ENCODE peak calls at places on chromosomes 7 and 10, in six cellular contexts. W is endodermal cell, M is neural progenitor cell, Q is pancreas, N is PC-3, E is A549. G is an unnamed sample.

GRCh38 chr10:95208702-95209391 is 14.8 kb downstream of the ACSM6 start:
- DNase-seq in W (peak), M (no peak), Q (no peak), N (peak), E (peak), G (no peak)

GRCh38 chr7:124552217-124552616 is 213.4 kb downstream of the GPR37 start:
- DNase-seq in W (no peak), M (no peak), Q (no peak), N (peak), E (no peak), G (no peak)

GRCh38 chr10:130800281-130800680 is 511.2 kb downstream of the TCERG1L start:
- DNase-seq in W (no peak), M (no peak), Q (no peak), N (no peak), E (no peak), G (no peak)

GRCh38 chr7:88268858-88269257 is 37.8 kb downstream of the STEAP4 start:
- DNase-seq in W (no peak), M (no peak), Q (no peak), N (no peak), E (no peak), G (no peak)

GRCh38 chr10:124683816-124684215 is 60.4 kb downstream of the FAM53B start:
- DNase-seq in W (no peak), M (no peak), Q (peak), N (no peak), E (no peak), G (no peak)

GRCh38 chr10:130026670-130027456 is 62.8 kb upstream of the EBF3 start:
- DNase-seq in W (no peak), M (no peak), Q (no peak), N (no peak), E (no peak), G (no peak)

GRCh38 chr7:77985232-77985973 is 186.8 kb downstream of the PHTF2 start:
- DNase-seq in W (no peak), M (no peak), Q (no peak), N (no peak), E (no peak), G (no peak)

GRCh38 chr7:455110-455928 is 64.3 kb downstream of the PDGFA start:
- DNase-seq in W (no peak), M (no peak), Q (peak), N (no peak), E (no peak), G (no peak)

GRCh38 chr7:120639884-120640283 is 218.1 kb downstream of the TSPAN12 start:
- DNase-seq in W (no peak), M (no peak), Q (no peak), N (no peak), E (no peak), G (no peak)

GRCh38 chr7:4269746-4270145 is 412.3 kb upstream of the FOXK1 start:
- DNase-seq in W (no peak), M (no peak), Q (no peak), N (no peak), E (no peak), G (no peak)

GRCh38 chr7:93044147-93044810 is 73.5 kb downstream of the SAMD9 start:
- DNase-seq in W (peak), M (peak), Q (no peak), N (peak), E (no peak), G (no peak)

GRCh38 chr7:151428393-151429231 is 11.3 kb downstream of the CRYGN start:
- DNase-seq in W (peak), M (peak), Q (no peak), N (no peak), E (no peak), G (no peak)

GRCh38 chr10:101749033-101749432 is 26.9 kb downstream of the FGF8 start:
- DNase-seq in W (peak), M (peak), Q (no peak), N (no peak), E (no peak), G (no peak)

GRCh38 chr7:78438433-78438832 is 639.9 kb downstream of the PHTF2 start:
- DNase-seq in W (no peak), M (no peak), Q (no peak), N (no peak), E (no peak), G (no peak)

GRCh38 chr7:74514131-74514591 is 60.5 kb downstream of the GTF2IRD1 start:
- DNase-seq in W (no peak), M (no peak), Q (no peak), N (no peak), E (no peak), G (no peak)

GRCh38 chr7:70044525-70044924 is 446.2 kb downstream of the AUTS2 start:
- DNase-seq in W (no peak), M (no peak), Q (no peak), N (no peak), E (no peak), G (no peak)

GRCh38 chr10:127945335-127945734 is 38.4 kb downstream of the PTPRE start:
- DNase-seq in W (no peak), M (no peak), Q (no peak), N (peak), E (no peak), G (peak)

GRCh38 chr10:12388671-12389070 is 39.3 kb downstream of the CAMK1D start:
- DNase-seq in W (no peak), M (no peak), Q (no peak), N (no peak), E (no peak), G (no peak)

GRCh38 chr10:3548096-3548495 is 236.9 kb downstream of the KLF6 start:
- DNase-seq in W (no peak), M (no peak), Q (no peak), N (no peak), E (no peak), G (no peak)

GRCh38 chr7:111388912-111389311 is 173.4 kb downstream of the IMMP2L start:
- DNase-seq in W (no peak), M (no peak), Q (no peak), N (no peak), E (no peak), G (no peak)

GRCh38 chr10:78149193-78149592 is 115.5 kb downstream of the RPS24 start:
- DNase-seq in W (no peak), M (no peak), Q (no peak), N (no peak), E (no peak), G (no peak)

DNA sequence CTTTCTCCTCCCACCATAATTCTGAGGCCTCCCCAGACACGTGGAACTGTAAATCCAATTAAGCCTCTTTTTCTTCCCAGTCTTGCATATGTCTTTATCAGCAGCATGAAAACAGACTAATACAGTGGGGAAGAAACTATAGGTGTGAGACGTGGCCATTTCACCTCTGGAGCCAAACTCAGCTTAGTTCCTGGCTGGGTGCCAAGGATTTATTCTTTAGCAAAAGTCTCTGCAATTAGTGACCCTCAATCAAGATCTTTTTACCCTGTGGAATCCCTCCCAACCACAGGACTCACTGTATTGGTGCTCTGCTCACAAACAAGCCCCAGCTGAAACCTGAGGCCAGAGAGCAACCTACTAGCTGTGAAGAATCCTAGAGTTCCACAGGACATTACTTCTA is 28.1 kb upstream of the SFTPD start:
- DNase-seq in W (no peak), M (no peak), Q (no peak), N (no peak), E (no peak), G (no peak)
- H3K4me3 ChIP-seq in W (peak), M (no peak), Q (no peak), N (no peak), E (no peak), G (no peak)

DNA sequence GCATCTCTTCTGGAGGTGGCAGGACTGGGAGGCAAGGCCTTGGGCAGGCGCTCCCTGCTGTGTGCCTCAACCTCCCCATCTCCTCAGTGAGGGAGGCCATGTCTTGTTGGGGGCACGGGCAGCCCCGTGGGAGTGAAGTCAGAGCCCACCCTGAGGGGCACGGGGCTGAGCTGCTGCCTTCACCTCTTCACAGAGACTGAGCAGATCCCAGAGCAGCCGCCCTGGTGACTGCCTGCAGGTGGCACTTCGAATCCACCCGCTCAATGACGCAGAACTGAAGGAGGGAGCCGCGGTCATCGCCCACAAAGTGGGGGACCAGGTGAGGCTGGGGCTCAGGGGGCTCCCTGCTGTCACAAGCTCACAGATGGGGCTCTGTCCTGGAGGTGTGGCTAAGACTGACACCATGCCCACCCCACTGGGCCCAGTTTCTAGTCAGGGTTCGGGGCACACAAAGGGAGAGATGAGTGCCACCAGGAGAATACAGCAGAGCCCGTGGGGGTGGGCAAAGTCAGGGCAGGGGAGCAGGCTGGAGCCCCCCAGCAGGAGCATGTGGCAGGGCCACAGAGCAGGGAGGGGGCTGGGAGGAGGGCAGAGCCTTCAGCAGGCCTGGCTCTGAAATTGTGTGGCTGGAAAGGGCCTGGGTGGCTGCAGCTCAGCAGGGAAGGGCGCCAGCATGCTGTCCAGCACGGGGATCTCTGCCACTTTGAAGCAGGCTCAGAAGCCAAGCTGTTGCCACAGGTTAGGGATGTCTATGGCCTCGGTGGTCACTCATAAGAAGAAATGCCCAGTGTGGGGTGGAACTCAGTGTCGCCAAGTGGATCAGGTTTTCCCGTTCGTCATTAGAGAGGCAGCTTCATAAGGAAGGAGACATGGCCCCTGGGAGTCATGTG is 18.8 kb upstream of the CHST12 start:
- DNase-seq in W (peak), M (peak), Q (no peak), N (no peak), E (no peak), G (no peak)
- TF ChIP-seq CTCF in W (peak), M (peak), Q (no peak), N (no peak), E (no peak), G (no peak)

GRCh38 chr10:107859065-107859464 is 694.6 kb upstream of the SORCS1 start:
- DNase-seq in W (no peak), M (no peak), Q (no peak), N (no peak), E (no peak), G (no peak)
- H3K4me3 ChIP-seq in W (no peak), M (no peak), Q (no peak), N (no peak), E (no peak), G (no peak)

GRCh38 chr7:29102554-29103151 is 43.7 kb downstream of the CPVL start:
- DNase-seq in W (peak), M (peak), Q (no peak), N (peak), E (peak), G (peak)
- TF ChIP-seq CTCF in W (peak), M (peak), Q (peak), N (peak), E (peak), G (peak)

GRCh38 chr7:137774793-137775201 is 72.0 kb downstream of the DGKI start:
- DNase-seq in W (no peak), M (no peak), Q (no peak), N (peak), E (no peak), G (no peak)
- H3K4me3 ChIP-seq in W (no peak), M (no peak), Q (no peak), N (no peak), E (no peak), G (no peak)

GRCh38 chr10:132584081-132584480 is 46.5 kb downstream of the INPP5A start:
- DNase-seq in W (no peak), M (no peak), Q (no peak), N (no peak), E (no peak), G (no peak)

GRCh38 chr10:132580617-132581016 is 43.0 kb downstream of the INPP5A start:
- DNase-seq in W (no peak), M (no peak), Q (no peak), N (no peak), E (no peak), G (no peak)

GRCh38 chr10:132585732-132586722 is 48.4 kb downstream of the INPP5A start:
- DNase-seq in W (no peak), M (no peak), Q (no peak), N (no peak), E (no peak), G (no peak)

GRCh38 chr10:132580157-132580556 is 42.6 kb downstream of the INPP5A start:
- DNase-seq in W (no peak), M (no peak), Q (no peak), N (no peak), E (no peak), G (no peak)

GRCh38 chr10:132582795-132583194 is 45.2 kb downstream of the INPP5A start:
- DNase-seq in W (no peak), M (no peak), Q (no peak), N (no peak), E (no peak), G (no peak)
- TF ChIP-seq CTCF in W (no peak), M (no peak), Q (no peak), N (no peak), E (no peak), G (no peak)

GRCh38 chr7:95508780-95509179 is 23.0 kb downstream of the ASB4 start:
- DNase-seq in W (no peak), M (no peak), Q (no peak), N (no peak), E (no peak), G (no peak)

GRCh38 chr7:95509199-95509598 is 23.5 kb downstream of the ASB4 start:
- DNase-seq in W (peak), M (peak), Q (no peak), N (no peak), E (no peak), G (peak)

GRCh38 chr7:95517458-95517857 is 31.7 kb downstream of the ASB4 start:
- DNase-seq in W (no peak), M (no peak), Q (no peak), N (no peak), E (no peak), G (no peak)

DNA sequence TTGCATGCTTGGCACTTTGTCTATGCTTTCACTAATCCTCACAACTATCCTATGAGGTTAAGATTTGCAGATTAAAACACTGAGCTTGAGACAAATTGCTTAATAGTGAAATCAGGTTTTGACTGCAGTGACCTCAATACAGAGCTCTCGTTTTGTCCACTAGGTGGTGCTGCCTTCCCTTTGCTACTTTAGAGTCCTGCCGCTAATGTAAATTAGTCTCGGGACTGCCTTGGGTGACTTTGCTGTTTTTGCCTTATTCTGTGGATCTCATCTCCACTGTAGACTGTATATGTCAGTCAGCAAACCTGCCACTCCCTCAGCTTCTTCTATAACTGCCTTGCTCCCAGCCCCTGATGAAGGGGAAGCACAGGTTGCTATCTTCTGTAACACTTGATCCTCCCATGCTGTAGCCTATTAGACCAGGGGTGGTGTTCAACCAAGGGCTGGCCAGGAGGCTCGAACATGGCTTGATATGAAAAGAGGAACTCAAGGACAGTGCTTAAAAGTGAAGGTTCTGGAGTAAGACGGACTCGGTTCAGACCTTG is 26.0 kb downstream of the ASB4 start:
- DNase-seq in W (peak), M (peak), Q (no peak), N (peak), E (peak), G (peak)
- H3K4me3 ChIP-seq in W (no peak), M (no peak), Q (no peak), N (peak), E (no peak), G (no peak)

DNA sequence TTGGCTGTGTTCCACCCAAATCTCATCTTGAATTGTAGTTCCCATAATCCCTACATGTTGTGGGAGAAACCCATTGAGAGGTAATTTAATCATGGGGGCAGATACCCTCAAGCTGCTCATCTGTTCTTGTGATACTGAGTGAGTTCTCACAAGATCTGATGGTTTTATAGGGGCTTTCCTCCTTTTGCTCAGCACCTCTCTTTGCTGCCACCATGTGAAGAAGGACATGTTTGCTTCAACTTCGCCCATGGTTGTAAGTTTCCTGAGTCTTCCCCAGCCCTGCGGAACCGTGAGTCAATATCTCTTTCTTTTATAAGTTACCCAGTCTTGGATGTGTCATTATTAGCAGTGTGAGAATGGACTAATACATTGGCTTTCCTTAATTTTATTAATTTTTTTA is 527.8 kb downstream of the MDFIC start:
- DNase-seq in W (no peak), M (no peak), Q (no peak), N (peak), E (no peak), G (no peak)
- TF ChIP-seq CTCF in W (peak), M (peak), Q (no peak), N (no peak), E (no peak), G (no peak)

G was measured in HFF-Myc.